ENCODE peak calls at places on chromosome 6, in six cellular contexts. R, W, F, Q, B and V are unnamed samples.

GRCh38 chr6:147246853-147247635 is 42.8 kb downstream of the STXBP5 start:
- DNase-seq in F (no peak), W (no peak), B (no peak), R (no peak), Q (no peak), V (no peak)

GRCh38 chr6:32439708-32440214 is at the start of gene HLA-DRA:
- DNase-seq in R (peak; percentile 66), Q (peak; percentile 60), B (no peak), W (no peak), F (peak; percentile 58), V (peak; percentile 36)

GRCh38 chr6:132818404-132819359 is 4.3 kb downstream of the RPS12 start:
- DNase-seq in F (peak; percentile 30), R (peak; percentile 41), Q (no peak), B (no peak), W (no peak), V (no peak)

GRCh38 chr6:151284012-151284411 is 44.2 kb downstream of the AKAP12 start:
- DNase-seq in Q (no peak), W (no peak), F (no peak), R (no peak), B (no peak), V (no peak)

GRCh38 chr6:4101298-4101697 is 22.4 kb upstream of the FAM217A start:
- DNase-seq in F (no peak), Q (no peak), R (no peak), B (no peak), W (no peak), V (no peak)

GRCh38 chr6:87483929-87484328 is 11.2 kb downstream of the SLC35A1 start:
- DNase-seq in F (peak; percentile 51), R (peak; percentile 80), B (no peak), Q (no peak), W (no peak), V (peak; percentile 41)

GRCh38 chr6:13355969-13356368 is 27.6 kb upstream of the TBC1D7 start:
- DNase-seq in F (no peak), R (no peak), B (no peak), Q (peak; percentile 73), W (no peak), V (no peak)

GRCh38 chr6:54083301-54083700 is 27.9 kb upstream of the MLIP start:
- DNase-seq in F (no peak), B (no peak), W (no peak), R (no peak), Q (no peak), V (no peak)

GRCh38 chr6:132143258-132143657 is 192.1 kb upstream of the CCN2 start:
- DNase-seq in F (no peak), W (no peak), Q (no peak), R (no peak), B (no peak), V (no peak)

GRCh38 chr6:111663232-111663631 is 57.6 kb upstream of the TRAF3IP2 start:
- DNase-seq in W (peak; percentile 59), B (no peak), F (peak; percentile 14), R (no peak), Q (no peak), V (no peak)

GRCh38 chr6:132304891-132305305 is 96.4 kb downstream of the MOXD1 start:
- DNase-seq in Q (no peak), B (no peak), W (no peak), F (no peak), R (peak; percentile 39), V (no peak)

GRCh38 chr6:148760568-148761531 is 14.0 kb downstream of the UST start:
- DNase-seq in W (peak; percentile 63), B (peak; percentile 93), R (peak; percentile 90), F (peak; percentile 96), Q (peak; percentile 45), V (no peak)

GRCh38 chr6:37535701-37536461 is 36.2 kb upstream of the CCDC167 start:
- DNase-seq in B (no peak), F (no peak), Q (peak; percentile 73), R (no peak), W (no peak), V (no peak)

GRCh38 chr6:30814137-30815084 is 69.9 kb upstream of the DDR1 start:
- DNase-seq in B (no peak), Q (no peak), F (peak; percentile 72), R (peak; percentile 79), W (no peak), V (no peak)

GRCh38 chr6:144321839-144322591 is 36.9 kb downstream of the UTRN start:
- DNase-seq in R (peak; percentile 65), W (no peak), B (no peak), F (no peak), Q (no peak), V (no peak)

GRCh38 chr6:109441069-109441816 is 719 bp downstream of the SMPD2 start:
- DNase-seq in R (peak; percentile 47), W (peak; percentile 43), Q (peak; percentile 67), F (peak; percentile 56), B (no peak), V (peak; percentile 26)

GRCh38 chr6:75384116-75384515 is 99.5 kb upstream of the TMEM30A start:
- DNase-seq in W (no peak), Q (no peak), F (no peak), R (no peak), B (no peak), V (no peak)

GRCh38 chr6:31396422-31397152 is 6.8 kb upstream of the MICA start:
- DNase-seq in R (peak; percentile 78), B (no peak), Q (peak; percentile 54), W (peak; percentile 81), F (peak; percentile 82), V (peak; percentile 86)

GRCh38 chr6:136137008-136137689 is 113.0 kb downstream of the MTFR2 start:
- DNase-seq in Q (no peak), W (no peak), B (no peak), R (no peak), F (peak; percentile 75), V (no peak)

GRCh38 chr6:120005292-120005976 is 655.9 kb upstream of the MAN1A1 start:
- DNase-seq in R (peak; percentile 11), W (no peak), F (no peak), Q (no peak), B (no peak), V (no peak)

GRCh38 chr6:97026298-97026697 is 101.8 kb downstream of the KLHL32 start:
- DNase-seq in W (no peak), R (no peak), B (no peak), Q (no peak), F (no peak), V (no peak)

GRCh38 chr6:41278699-41279405 is 7.6 kb downstream of the TREM1 start:
- DNase-seq in B (peak; percentile 91), R (peak; percentile 67), F (peak; percentile 85), Q (peak; percentile 58), W (peak; percentile 48), V (peak; percentile 46)
- TF ChIP-seq CTCF in B (peak; percentile 28), R (peak; percentile 49), F (peak; percentile 60), Q (peak; percentile 79), W (peak; percentile 57), V (peak; percentile 66)

GRCh38 chr6:140850438-140850837 is 1282.3 kb upstream of the GJE1 start:
- DNase-seq in W (no peak), R (peak; percentile 68), F (peak; percentile 44), B (no peak), Q (no peak), V (no peak)
- TF ChIP-seq CTCF in W (no peak), R (no peak), F (no peak), B (no peak), Q (no peak), V (no peak)

GRCh38 chr6:157266274-157267101 is 56.8 kb downstream of the TMEM242 start:
- DNase-seq in B (no peak), F (no peak), W (no peak), R (no peak), Q (no peak), V (no peak)

GRCh38 chr6:157265630-157266029 is 57.7 kb downstream of the TMEM242 start:
- DNase-seq in W (no peak), Q (no peak), R (no peak), B (no peak), F (no peak), V (no peak)

GRCh38 chr6:157268396-157268795 is 54.9 kb downstream of the TMEM242 start:
- DNase-seq in B (no peak), Q (no peak), F (no peak), R (no peak), W (no peak), V (no peak)

GRCh38 chr6:157267654-157268053 is 55.7 kb downstream of the TMEM242 start:
- DNase-seq in W (no peak), R (no peak), Q (no peak), B (no peak), F (no peak), V (no peak)

DNA sequence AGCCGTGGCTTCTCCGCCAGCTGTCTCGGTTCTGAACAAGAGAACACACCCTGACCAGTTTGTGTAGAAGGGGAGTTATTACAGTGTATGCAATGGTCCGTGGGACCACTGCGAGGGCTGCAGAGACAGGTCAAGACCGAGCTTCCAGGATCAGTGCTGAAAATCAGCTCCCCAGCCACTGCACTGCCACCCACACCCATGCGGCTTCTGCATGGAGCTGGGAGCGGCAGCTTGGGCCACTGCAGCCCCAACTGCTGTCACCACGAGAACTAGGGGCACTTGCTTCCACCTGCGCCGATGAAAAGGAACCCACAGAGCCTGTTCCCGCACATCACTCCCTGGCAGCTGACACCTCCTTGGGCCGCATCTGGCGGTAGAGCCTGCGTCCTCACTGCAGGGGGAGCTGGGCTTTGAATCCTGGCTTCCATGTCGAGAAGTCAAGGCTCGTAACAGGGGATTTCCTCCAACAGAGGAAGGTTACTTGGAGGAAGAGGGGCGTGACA is 56.2 kb downstream of the TMEM242 start:
- DNase-seq in W (no peak), F (no peak), Q (no peak), R (no peak), B (no peak), V (no peak)
- TF ChIP-seq CTCF in W (no peak), F (no peak), Q (no peak), R (no peak), B (no peak), V (no peak)

GRCh38 chr6:79602859-79603258 is 28.3 kb upstream of the SH3BGRL2 start:
- DNase-seq in F (no peak), R (no peak), B (no peak), Q (no peak), W (no peak), V (no peak)

GRCh38 chr6:79605968-79606764 is 25.0 kb upstream of the SH3BGRL2 start:
- DNase-seq in W (no peak), Q (no peak), F (no peak), B (no peak), R (no peak), V (no peak)

GRCh38 chr6:79604583-79605037 is 26.5 kb upstream of the SH3BGRL2 start:
- DNase-seq in B (no peak), W (no peak), R (no peak), Q (no peak), F (peak; percentile 35), V (no peak)

GRCh38 chr6:79607000-79607399 is 24.1 kb upstream of the SH3BGRL2 start:
- DNase-seq in B (no peak), W (no peak), R (peak; percentile 78), F (no peak), Q (no peak), V (no peak)

GRCh38 chr6:79605061-79605460 is 26.1 kb upstream of the SH3BGRL2 start:
- DNase-seq in Q (no peak), B (no peak), F (no peak), W (no peak), R (peak; percentile 48), V (no peak)
- TF ChIP-seq CTCF in Q (no peak), B (no peak), F (no peak), W (no peak), R (no peak), V (no peak)

DNA sequence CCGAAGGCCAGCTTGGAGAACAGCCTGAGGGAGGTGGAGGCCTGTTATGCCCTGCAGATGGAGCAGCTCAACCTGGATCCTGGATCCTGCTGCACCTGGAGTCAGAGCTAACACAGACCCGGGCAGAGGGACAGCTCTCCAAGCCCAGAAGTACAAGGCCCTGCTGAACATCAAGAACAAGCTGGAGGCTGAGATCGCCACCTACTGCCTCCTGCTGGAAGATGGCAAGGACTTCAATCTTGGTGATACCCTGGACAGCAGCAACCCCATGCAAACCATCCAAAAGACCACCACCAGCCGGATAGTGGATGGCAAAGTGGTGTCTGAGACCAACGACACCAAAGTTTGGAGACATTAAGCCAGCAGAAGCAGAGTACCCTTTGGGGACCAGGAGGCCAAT is 223.5 kb upstream of the ID4 start:
- DNase-seq in W (no peak), B (no peak), R (no peak), F (no peak), Q (no peak), V (no peak)
- TF ChIP-seq CTCF in W (no peak), B (no peak), R (no peak), F (no peak), Q (no peak), V (no peak)